ENCODE peak calls at places on chromosomes 13 and 19, in four cellular contexts. One of them, this sample, is unnamed.

GRCh38 chr13:101451641-101452040 is 834 bp upstream of the ITGBL1 start:
- DNase-seq in T-helper 1 cell: no peak
- DNase-seq in NCI-H510A: no peak
- DNase-seq in midbrain: no peak
- DNase-seq in this sample: no peak

GRCh38 chr13:101454767-101455166 is 2.3 kb downstream of the ITGBL1 start:
- DNase-seq in T-helper 1 cell: no peak
- DNase-seq in NCI-H510A: no peak
- DNase-seq in midbrain: no peak
- DNase-seq in this sample: no peak

GRCh38 chr13:113092776-113093579 is 12.6 kb upstream of the F7 start:
- DNase-seq in T-helper 1 cell: no peak
- DNase-seq in NCI-H510A: no peak
- DNase-seq in midbrain: no peak
- DNase-seq in this sample: peak; percentile 51

GRCh38 chr19:16161848-16162247 is 11.5 kb downstream of the CIB3 start:
- DNase-seq in T-helper 1 cell: no peak
- DNase-seq in NCI-H510A: no peak
- DNase-seq in midbrain: no peak
- DNase-seq in this sample: no peak

GRCh38 chr19:49094505-49095482 is 9.5 kb downstream of the SNRNP70 start:
- DNase-seq in T-helper 1 cell: no peak
- DNase-seq in NCI-H510A: no peak
- DNase-seq in midbrain: peak; percentile 58
- DNase-seq in this sample: peak; percentile 67

GRCh38 chr19:13051581-13052165 is 51.0 kb downstream of the LYL1 start:
- DNase-seq in T-helper 1 cell: no peak
- DNase-seq in NCI-H510A: peak; percentile 84
- DNase-seq in midbrain: no peak
- DNase-seq in this sample: peak; percentile 75

GRCh38 chr13:94143624-94144350 is 335.7 kb downstream of the DCT start:
- DNase-seq in T-helper 1 cell: no peak
- DNase-seq in NCI-H510A: no peak
- DNase-seq in midbrain: no peak
- DNase-seq in this sample: no peak

GRCh38 chr13:37288057-37288720 is 182.7 kb upstream of the CSNK1A1L start:
- DNase-seq in T-helper 1 cell: no peak
- DNase-seq in NCI-H510A: no peak
- DNase-seq in midbrain: no peak
- DNase-seq in this sample: no peak

GRCh38 chr19:6062274-6062673 is 48.0 kb downstream of the RFX2 start:
- DNase-seq in T-helper 1 cell: no peak
- DNase-seq in NCI-H510A: no peak
- DNase-seq in midbrain: no peak
- DNase-seq in this sample: no peak

GRCh38 chr19:10695401-10696398 is 5.5 kb upstream of the QTRT1 start:
- DNase-seq in T-helper 1 cell: peak; percentile 90
- DNase-seq in NCI-H510A: peak; percentile 91
- DNase-seq in midbrain: peak; percentile 90
- DNase-seq in this sample: peak; percentile 97

GRCh38 chr19:46015961-46016425 is 6.9 kb downstream of the PGLYRP1 start:
- DNase-seq in T-helper 1 cell: peak; percentile 55
- DNase-seq in NCI-H510A: no peak
- DNase-seq in midbrain: no peak
- DNase-seq in this sample: no peak

GRCh38 chr13:59061621-59062020 is 1102.1 kb downstream of the DIAPH3 start:
- DNase-seq in T-helper 1 cell: no peak
- DNase-seq in NCI-H510A: no peak
- DNase-seq in midbrain: no peak
- DNase-seq in this sample: peak; percentile 31

GRCh38 chr13:74886496-74886895 is 595.5 kb downstream of the TBC1D4 start:
- DNase-seq in T-helper 1 cell: no peak
- DNase-seq in NCI-H510A: no peak
- DNase-seq in midbrain: peak; percentile 13
- DNase-seq in this sample: no peak

GRCh38 chr13:29482504-29482903 is 113.0 kb downstream of the SLC7A1 start:
- DNase-seq in T-helper 1 cell: no peak
- DNase-seq in NCI-H510A: no peak
- DNase-seq in midbrain: no peak
- DNase-seq in this sample: no peak

GRCh38 chr13:98419786-98420559 is 156.9 kb downstream of the STK24 start:
- DNase-seq in T-helper 1 cell: no peak
- DNase-seq in NCI-H510A: no peak
- DNase-seq in midbrain: no peak
- DNase-seq in this sample: no peak

GRCh38 chr13:31774186-31774585 is 34.9 kb downstream of the RXFP2 start:
- DNase-seq in T-helper 1 cell: no peak
- DNase-seq in NCI-H510A: no peak
- DNase-seq in midbrain: no peak
- DNase-seq in this sample: no peak

GRCh38 chr13:114025432-114026127 is 51.7 kb upstream of the C13orf46 start:
- DNase-seq in T-helper 1 cell: no peak
- DNase-seq in NCI-H510A: no peak
- DNase-seq in midbrain: peak; percentile 11
- DNase-seq in this sample: no peak

GRCh38 chr13:58960909-58961308 is 1202.8 kb downstream of the DIAPH3 start:
- DNase-seq in T-helper 1 cell: no peak
- DNase-seq in NCI-H510A: no peak
- DNase-seq in midbrain: no peak
- DNase-seq in this sample: no peak

GRCh38 chr19:44808463-44809371 is at the start of gene BCAM:
- DNase-seq in T-helper 1 cell: no peak
- DNase-seq in NCI-H510A: peak; percentile 49
- DNase-seq in midbrain: peak; percentile 58
- DNase-seq in this sample: peak; percentile 38

GRCh38 chr19:37969695-37970094 is 62.7 kb downstream of the SIPA1L3 start:
- DNase-seq in T-helper 1 cell: no peak
- DNase-seq in NCI-H510A: no peak
- DNase-seq in midbrain: no peak
- DNase-seq in this sample: no peak

GRCh38 chr13:107518780-107519179 is 696.6 kb downstream of the LIG4 start:
- DNase-seq in T-helper 1 cell: no peak
- DNase-seq in NCI-H510A: peak; percentile 1
- DNase-seq in midbrain: no peak
- DNase-seq in this sample: no peak

GRCh38 chr19:48964205-48965032 is 690 bp upstream of the FTL start:
- DNase-seq in T-helper 1 cell: no peak
- DNase-seq in NCI-H510A: no peak
- DNase-seq in midbrain: no peak
- DNase-seq in this sample: peak; percentile 74

GRCh38 chr13:19781526-19781925 is 1.2 kb downstream of the PSPC1 start:
- DNase-seq in T-helper 1 cell: no peak
- DNase-seq in NCI-H510A: no peak
- DNase-seq in midbrain: no peak
- DNase-seq in this sample: no peak

GRCh38 chr13:25886438-25887214 is 165.2 kb downstream of the SHISA2 start:
- DNase-seq in T-helper 1 cell: peak; percentile 29
- DNase-seq in NCI-H510A: no peak
- DNase-seq in midbrain: no peak
- DNase-seq in this sample: no peak

GRCh38 chr19:6055013-6055795 is 55.1 kb downstream of the RFX2 start:
- DNase-seq in T-helper 1 cell: no peak
- DNase-seq in NCI-H510A: no peak
- DNase-seq in midbrain: no peak
- DNase-seq in this sample: no peak